ENCODE peak calls at places on chromosomes 6 and 20, in ten cellular contexts. X is CD4-positive, CD25-positive, alpha-beta regulatory T cell; Q is activated CD8-positive, alpha-beta T cell treated with anti-CD3 and anti-CD28 coated beads for 36 hours; D is T follicular helper cell; Z is ascending aorta; T is GM06990; N is neural crest cell; I is activated CD4-positive, CD25-positive, alpha-beta regulatory T cell; C is activated effector memory CD4-positive, alpha-beta T cell treated with Interleukin-2 at 50 U/mL for 16 hours; G is mesendoderm. U is an unnamed sample.

GRCh38 chr6:123398072-123398471 is 238.7 kb downstream of the TRDN start:
- DNase-seq in D (no peak), C (no peak), G (no peak), X (no peak), N (no peak), T (no peak), Q (no peak), I (no peak), Z (no peak), U (no peak)

GRCh38 chr6:166864333-166864732 is 92.0 kb downstream of the RNASET2 start:
- DNase-seq in Q (no peak), C (no peak), N (no peak), X (no peak), I (no peak), Z (no peak), D (no peak), T (no peak), G (no peak), U (no peak)

GRCh38 chr6:40116829-40117228 is 182.6 kb upstream of the MOCS1 start:
- DNase-seq in Q (no peak), I (no peak), X (no peak), T (no peak), N (no peak), G (no peak), C (no peak), D (no peak), Z (no peak), U (no peak)

GRCh38 chr6:100924574-100924973 is 43.4 kb upstream of the ASCC3 start:
- DNase-seq in Z (no peak), C (no peak), G (no peak), Q (no peak), D (no peak), X (no peak), T (no peak), I (no peak), N (no peak), U (no peak)

GRCh38 chr6:41080623-41081022 is 7.8 kb downstream of the NFYA start:
- DNase-seq in N (no peak), C (peak), T (no peak), Z (no peak), Q (peak), G (no peak), D (no peak), X (peak), I (no peak), U (no peak)

GRCh38 chr6:110137924-110138887 is 41.3 kb downstream of the WASF1 start:
- DNase-seq in T (no peak), C (no peak), N (no peak), G (peak), X (no peak), I (no peak), Q (no peak), Z (no peak), D (no peak), U (no peak)

GRCh38 chr6:75213732-75214131 is 7.9 kb upstream of the COL12A1 start:
- DNase-seq in C (no peak), N (no peak), Z (no peak), T (no peak), D (no peak), X (no peak), G (no peak), Q (peak), I (no peak), U (no peak)

GRCh38 chr6:2155206-2155605 is 90.2 kb downstream of the GMDS start:
- DNase-seq in X (no peak), N (no peak), D (no peak), I (no peak), Z (no peak), C (no peak), Q (no peak), T (no peak), G (no peak), U (no peak)

GRCh38 chr6:142035890-142036289 is 96.8 kb upstream of the GJE1 start:
- DNase-seq in G (no peak), Z (no peak), N (no peak), D (no peak), I (no peak), Q (no peak), X (no peak), T (no peak), C (no peak), U (no peak)

GRCh38 chr6:137740967-137741761 is 125.9 kb upstream of the TNFAIP3 start:
- DNase-seq in Z (no peak), G (peak), X (no peak), Q (no peak), T (no peak), N (no peak), I (no peak), D (no peak), C (no peak), U (no peak)

GRCh38 chr20:3980260-3981131 is 34.9 kb downstream of the RNF24 start:
- DNase-seq in C (no peak), T (peak), N (no peak), Z (no peak), I (no peak), Q (peak), G (peak), X (no peak), D (no peak), U (no peak)

GRCh38 chr6:148316308-148316707 is 26.3 kb upstream of the SASH1 start:
- DNase-seq in Z (no peak), G (no peak), X (no peak), Q (no peak), I (no peak), C (no peak), D (no peak), T (no peak), N (no peak), U (no peak)

GRCh38 chr6:134539865-134540323 is 222.0 kb upstream of the SGK1 start:
- DNase-seq in Z (no peak), C (no peak), G (peak), X (no peak), N (no peak), I (no peak), D (no peak), Q (no peak), T (no peak), U (no peak)

GRCh38 chr20:24732599-24732998 is 216.5 kb upstream of the CST7 start:
- DNase-seq in Z (no peak), T (no peak), I (no peak), C (no peak), G (peak), X (no peak), N (no peak), Q (no peak), D (no peak), U (no peak)

GRCh38 chr6:41663558-41663957 is 25.3 kb downstream of the MDFI start:
- DNase-seq in D (no peak), I (no peak), Z (no peak), C (no peak), Q (no peak), T (no peak), G (no peak), N (no peak), X (no peak), U (no peak)

GRCh38 chr20:44465001-44465560 is 10.6 kb upstream of the TTPAL start:
- DNase-seq in T (no peak), C (no peak), D (no peak), I (no peak), Z (no peak), N (no peak), X (no peak), G (no peak), Q (no peak), U (no peak)

GRCh38 chr6:137926207-137926731 is 59.2 kb downstream of the TNFAIP3 start:
- DNase-seq in G (peak), T (no peak), C (no peak), Q (peak), Z (no peak), N (no peak), I (no peak), D (no peak), X (no peak), U (no peak)